ENCODE peak calls at places on chromosomes 12 and 14, in nine cellular contexts. One of them, this sample, is unnamed.

GRCh38 chr14:101950100-101950499 is 14.3 kb upstream of the DYNC1H1 start:
- DNase-seq in epithelial cell of proximal tubule: no peak
- DNase-seq in stimulated activated CD8-positive, alpha-beta memory T cell treated with anti-CD3 and anti-CD28 coated beads, Interleukin-4, amount 100 ng/mL, for 48 hours: no peak
- DNase-seq in frontal cortex: no peak
- DNase-seq in AG20443: no peak
- DNase-seq in naive B cell: no peak
- DNase-seq in stimulated activated naive CD4-positive, alpha-beta T cell: no peak
- DNase-seq in T-helper 1 cell: no peak
- DNase-seq in uterus: no peak
- DNase-seq in this sample: no peak

GRCh38 chr14:30864934-30865333 is 9.4 kb upstream of the COCH start:
- DNase-seq in epithelial cell of proximal tubule: no peak
- DNase-seq in stimulated activated CD8-positive, alpha-beta memory T cell treated with anti-CD3 and anti-CD28 coated beads, Interleukin-4, amount 100 ng/mL, for 48 hours: no peak
- DNase-seq in frontal cortex: no peak
- DNase-seq in AG20443: no peak
- DNase-seq in naive B cell: no peak
- DNase-seq in stimulated activated naive CD4-positive, alpha-beta T cell: no peak
- DNase-seq in T-helper 1 cell: no peak
- DNase-seq in uterus: no peak
- DNase-seq in this sample: no peak

GRCh38 chr12:49367381-49368239 is at the start of gene SPATS2:
- DNase-seq in epithelial cell of proximal tubule: no peak
- DNase-seq in stimulated activated CD8-positive, alpha-beta memory T cell treated with anti-CD3 and anti-CD28 coated beads, Interleukin-4, amount 100 ng/mL, for 48 hours: peak
- DNase-seq in frontal cortex: peak
- DNase-seq in AG20443: peak
- DNase-seq in naive B cell: no peak
- DNase-seq in stimulated activated naive CD4-positive, alpha-beta T cell: peak
- DNase-seq in T-helper 1 cell: no peak
- DNase-seq in uterus: peak
- DNase-seq in this sample: no peak

GRCh38 chr12:120261951-120262851 is 3.3 kb downstream of the PXN start:
- DNase-seq in epithelial cell of proximal tubule: no peak
- DNase-seq in stimulated activated CD8-positive, alpha-beta memory T cell treated with anti-CD3 and anti-CD28 coated beads, Interleukin-4, amount 100 ng/mL, for 48 hours: peak
- DNase-seq in frontal cortex: no peak
- DNase-seq in AG20443: no peak
- DNase-seq in naive B cell: no peak
- DNase-seq in stimulated activated naive CD4-positive, alpha-beta T cell: no peak
- DNase-seq in T-helper 1 cell: no peak
- DNase-seq in uterus: no peak
- DNase-seq in this sample: peak

GRCh38 chr12:21823581-21823980 is 49.1 kb upstream of the KCNJ8 start:
- DNase-seq in epithelial cell of proximal tubule: no peak
- DNase-seq in stimulated activated CD8-positive, alpha-beta memory T cell treated with anti-CD3 and anti-CD28 coated beads, Interleukin-4, amount 100 ng/mL, for 48 hours: no peak
- DNase-seq in frontal cortex: no peak
- DNase-seq in AG20443: no peak
- DNase-seq in naive B cell: no peak
- DNase-seq in stimulated activated naive CD4-positive, alpha-beta T cell: no peak
- DNase-seq in T-helper 1 cell: no peak
- DNase-seq in uterus: no peak
- DNase-seq in this sample: no peak

GRCh38 chr12:63294327-63294632 is 143.3 kb upstream of the AVPR1A start:
- DNase-seq in epithelial cell of proximal tubule: peak
- DNase-seq in stimulated activated CD8-positive, alpha-beta memory T cell treated with anti-CD3 and anti-CD28 coated beads, Interleukin-4, amount 100 ng/mL, for 48 hours: no peak
- DNase-seq in frontal cortex: no peak
- DNase-seq in AG20443: peak
- DNase-seq in naive B cell: no peak
- DNase-seq in stimulated activated naive CD4-positive, alpha-beta T cell: no peak
- DNase-seq in T-helper 1 cell: no peak
- DNase-seq in uterus: no peak
- DNase-seq in this sample: peak

GRCh38 chr14:84006643-84007137 is 1523.3 kb upstream of the FLRT2 start:
- DNase-seq in epithelial cell of proximal tubule: no peak
- DNase-seq in stimulated activated CD8-positive, alpha-beta memory T cell treated with anti-CD3 and anti-CD28 coated beads, Interleukin-4, amount 100 ng/mL, for 48 hours: no peak
- DNase-seq in frontal cortex: no peak
- DNase-seq in AG20443: no peak
- DNase-seq in naive B cell: no peak
- DNase-seq in stimulated activated naive CD4-positive, alpha-beta T cell: no peak
- DNase-seq in T-helper 1 cell: no peak
- DNase-seq in uterus: peak
- DNase-seq in this sample: no peak

GRCh38 chr12:88391556-88391955 is 188.7 kb downstream of the KITLG start:
- DNase-seq in epithelial cell of proximal tubule: peak
- DNase-seq in stimulated activated CD8-positive, alpha-beta memory T cell treated with anti-CD3 and anti-CD28 coated beads, Interleukin-4, amount 100 ng/mL, for 48 hours: no peak
- DNase-seq in frontal cortex: no peak
- DNase-seq in AG20443: peak
- DNase-seq in naive B cell: no peak
- DNase-seq in stimulated activated naive CD4-positive, alpha-beta T cell: no peak
- DNase-seq in T-helper 1 cell: no peak
- DNase-seq in uterus: no peak
- DNase-seq in this sample: peak

GRCh38 chr12:124392271-124392990 is 97.5 kb downstream of the RFLNA start:
- DNase-seq in epithelial cell of proximal tubule: no peak
- DNase-seq in stimulated activated CD8-positive, alpha-beta memory T cell treated with anti-CD3 and anti-CD28 coated beads, Interleukin-4, amount 100 ng/mL, for 48 hours: peak
- DNase-seq in frontal cortex: peak
- DNase-seq in AG20443: peak
- DNase-seq in naive B cell: no peak
- DNase-seq in stimulated activated naive CD4-positive, alpha-beta T cell: no peak
- DNase-seq in T-helper 1 cell: no peak
- DNase-seq in uterus: peak
- DNase-seq in this sample: peak

GRCh38 chr12:113267621-113268020 is 46.4 kb downstream of the TPCN1 start:
- DNase-seq in epithelial cell of proximal tubule: no peak
- DNase-seq in stimulated activated CD8-positive, alpha-beta memory T cell treated with anti-CD3 and anti-CD28 coated beads, Interleukin-4, amount 100 ng/mL, for 48 hours: no peak
- DNase-seq in frontal cortex: no peak
- DNase-seq in AG20443: no peak
- DNase-seq in naive B cell: no peak
- DNase-seq in stimulated activated naive CD4-positive, alpha-beta T cell: no peak
- DNase-seq in T-helper 1 cell: no peak
- DNase-seq in uterus: no peak
- DNase-seq in this sample: no peak

GRCh38 chr14:49796025-49796424 is 28.1 kb downstream of the KLHDC2 start:
- DNase-seq in epithelial cell of proximal tubule: no peak
- DNase-seq in stimulated activated CD8-positive, alpha-beta memory T cell treated with anti-CD3 and anti-CD28 coated beads, Interleukin-4, amount 100 ng/mL, for 48 hours: no peak
- DNase-seq in frontal cortex: no peak
- DNase-seq in AG20443: no peak
- DNase-seq in naive B cell: no peak
- DNase-seq in stimulated activated naive CD4-positive, alpha-beta T cell: no peak
- DNase-seq in T-helper 1 cell: no peak
- DNase-seq in uterus: no peak
- DNase-seq in this sample: no peak

GRCh38 chr14:20760950-20761349 is 7.3 kb upstream of the EDDM3B start:
- DNase-seq in epithelial cell of proximal tubule: no peak
- DNase-seq in stimulated activated CD8-positive, alpha-beta memory T cell treated with anti-CD3 and anti-CD28 coated beads, Interleukin-4, amount 100 ng/mL, for 48 hours: no peak
- DNase-seq in frontal cortex: no peak
- DNase-seq in AG20443: no peak
- DNase-seq in naive B cell: no peak
- DNase-seq in stimulated activated naive CD4-positive, alpha-beta T cell: no peak
- DNase-seq in T-helper 1 cell: no peak
- DNase-seq in uterus: no peak
- DNase-seq in this sample: no peak

GRCh38 chr12:111529424-111530368 is 69.4 kb downstream of the ATXN2 start:
- DNase-seq in epithelial cell of proximal tubule: peak
- DNase-seq in stimulated activated CD8-positive, alpha-beta memory T cell treated with anti-CD3 and anti-CD28 coated beads, Interleukin-4, amount 100 ng/mL, for 48 hours: peak
- DNase-seq in frontal cortex: peak
- DNase-seq in AG20443: peak
- DNase-seq in naive B cell: peak
- DNase-seq in stimulated activated naive CD4-positive, alpha-beta T cell: peak
- DNase-seq in T-helper 1 cell: peak
- DNase-seq in uterus: peak
- DNase-seq in this sample: peak

GRCh38 chr12:58557646-58558045 is 362.7 kb downstream of the LRIG3 start:
- DNase-seq in epithelial cell of proximal tubule: peak
- DNase-seq in stimulated activated CD8-positive, alpha-beta memory T cell treated with anti-CD3 and anti-CD28 coated beads, Interleukin-4, amount 100 ng/mL, for 48 hours: no peak
- DNase-seq in frontal cortex: no peak
- DNase-seq in AG20443: no peak
- DNase-seq in naive B cell: no peak
- DNase-seq in stimulated activated naive CD4-positive, alpha-beta T cell: no peak
- DNase-seq in T-helper 1 cell: no peak
- DNase-seq in uterus: no peak
- DNase-seq in this sample: no peak

GRCh38 chr14:63088865-63089264 is 43.6 kb upstream of the KCNH5 start:
- DNase-seq in epithelial cell of proximal tubule: no peak
- DNase-seq in stimulated activated CD8-positive, alpha-beta memory T cell treated with anti-CD3 and anti-CD28 coated beads, Interleukin-4, amount 100 ng/mL, for 48 hours: no peak
- DNase-seq in frontal cortex: no peak
- DNase-seq in AG20443: no peak
- DNase-seq in naive B cell: no peak
- DNase-seq in stimulated activated naive CD4-positive, alpha-beta T cell: no peak
- DNase-seq in T-helper 1 cell: no peak
- DNase-seq in uterus: no peak
- DNase-seq in this sample: no peak

GRCh38 chr14:68789798-68790655 is 2.8 kb downstream of the ZFP36L1 start:
- DNase-seq in epithelial cell of proximal tubule: no peak
- DNase-seq in stimulated activated CD8-positive, alpha-beta memory T cell treated with anti-CD3 and anti-CD28 coated beads, Interleukin-4, amount 100 ng/mL, for 48 hours: peak
- DNase-seq in frontal cortex: no peak
- DNase-seq in AG20443: no peak
- DNase-seq in naive B cell: no peak
- DNase-seq in stimulated activated naive CD4-positive, alpha-beta T cell: no peak
- DNase-seq in T-helper 1 cell: no peak
- DNase-seq in uterus: peak
- DNase-seq in this sample: peak

GRCh38 chr12:54701940-54702592 is 53.9 kb upstream of the DCD start:
- DNase-seq in epithelial cell of proximal tubule: no peak
- DNase-seq in stimulated activated CD8-positive, alpha-beta memory T cell treated with anti-CD3 and anti-CD28 coated beads, Interleukin-4, amount 100 ng/mL, for 48 hours: no peak
- DNase-seq in frontal cortex: peak
- DNase-seq in AG20443: peak
- DNase-seq in naive B cell: peak
- DNase-seq in stimulated activated naive CD4-positive, alpha-beta T cell: no peak
- DNase-seq in T-helper 1 cell: peak
- DNase-seq in uterus: no peak
- DNase-seq in this sample: peak

GRCh38 chr12:3222935-3223334 is 145.8 kb downstream of the TSPAN9 start:
- DNase-seq in epithelial cell of proximal tubule: no peak
- DNase-seq in stimulated activated CD8-positive, alpha-beta memory T cell treated with anti-CD3 and anti-CD28 coated beads, Interleukin-4, amount 100 ng/mL, for 48 hours: no peak
- DNase-seq in frontal cortex: no peak
- DNase-seq in AG20443: no peak
- DNase-seq in naive B cell: no peak
- DNase-seq in stimulated activated naive CD4-positive, alpha-beta T cell: no peak
- DNase-seq in T-helper 1 cell: no peak
- DNase-seq in uterus: no peak
- DNase-seq in this sample: no peak

GRCh38 chr14:100807979-100808734 is 17.8 kb upstream of the MEG3 start:
- DNase-seq in epithelial cell of proximal tubule: no peak
- DNase-seq in stimulated activated CD8-positive, alpha-beta memory T cell treated with anti-CD3 and anti-CD28 coated beads, Interleukin-4, amount 100 ng/mL, for 48 hours: no peak
- DNase-seq in frontal cortex: no peak
- DNase-seq in AG20443: no peak
- DNase-seq in naive B cell: no peak
- DNase-seq in stimulated activated naive CD4-positive, alpha-beta T cell: no peak
- DNase-seq in T-helper 1 cell: no peak
- DNase-seq in uterus: no peak
- DNase-seq in this sample: no peak

This sample was measured in RCC 7860.